ENCODE peak calls at places on chromosomes 4 and X, in eight cellular contexts. One of them, this sample, is unnamed.

GRCh38 chrX:71667328-71668247 is at the start of gene LOC101059915:
- DNase-seq in foreskin melanocyte: no peak
- DNase-seq in iris pigment epithelial cell: no peak
- DNase-seq in aorta: no peak
- DNase-seq in GDM1: no peak
- DNase-seq in EL: no peak
- DNase-seq in SJSA1: no peak
- DNase-seq in activated T-helper 1 cell treated with anti-CD3 and anti-CD28 coated beads, Interleukin-12 subunit alpha, Interleukin-12 subunit beta, Interleukin-2, Interleukin-4 antibody, amounts not matched to agents 30 ng/mL and 10 ng/mL and 1 ng/mL, durations not matched to agents 14 hours and 24 hours and 36 hours: no peak
- DNase-seq in this sample: no peak

GRCh38 chr4:54099959-54100606 is at the start of gene GSX2:
- DNase-seq in foreskin melanocyte: no peak
- DNase-seq in iris pigment epithelial cell: no peak
- DNase-seq in aorta: no peak
- DNase-seq in GDM1: no peak
- DNase-seq in EL: peak; percentile 40
- DNase-seq in SJSA1: peak; percentile 24
- DNase-seq in activated T-helper 1 cell treated with anti-CD3 and anti-CD28 coated beads, Interleukin-12 subunit alpha, Interleukin-12 subunit beta, Interleukin-2, Interleukin-4 antibody, amounts not matched to agents 30 ng/mL and 10 ng/mL and 1 ng/mL, durations not matched to agents 14 hours and 24 hours and 36 hours: no peak
- DNase-seq in this sample: no peak

GRCh38 chrX:154116514-154116913 is 19.0 kb upstream of the MECP2 start:
- DNase-seq in foreskin melanocyte: no peak
- DNase-seq in iris pigment epithelial cell: no peak
- DNase-seq in aorta: no peak
- DNase-seq in GDM1: no peak
- DNase-seq in EL: no peak
- DNase-seq in SJSA1: no peak
- DNase-seq in activated T-helper 1 cell treated with anti-CD3 and anti-CD28 coated beads, Interleukin-12 subunit alpha, Interleukin-12 subunit beta, Interleukin-2, Interleukin-4 antibody, amounts not matched to agents 30 ng/mL and 10 ng/mL and 1 ng/mL, durations not matched to agents 14 hours and 24 hours and 36 hours: no peak
- DNase-seq in this sample: no peak

GRCh38 chr4:14652522-14652921 is 349.8 kb upstream of the CPEB2 start:
- DNase-seq in foreskin melanocyte: no peak
- DNase-seq in iris pigment epithelial cell: no peak
- DNase-seq in aorta: no peak
- DNase-seq in GDM1: no peak
- DNase-seq in EL: no peak
- DNase-seq in SJSA1: no peak
- DNase-seq in activated T-helper 1 cell treated with anti-CD3 and anti-CD28 coated beads, Interleukin-12 subunit alpha, Interleukin-12 subunit beta, Interleukin-2, Interleukin-4 antibody, amounts not matched to agents 30 ng/mL and 10 ng/mL and 1 ng/mL, durations not matched to agents 14 hours and 24 hours and 36 hours: no peak
- DNase-seq in this sample: no peak

GRCh38 chr4:148926861-148927260 is 484.6 kb upstream of the NR3C2 start:
- DNase-seq in foreskin melanocyte: no peak
- DNase-seq in iris pigment epithelial cell: peak; percentile 5
- DNase-seq in aorta: peak; percentile 38
- DNase-seq in GDM1: no peak
- DNase-seq in EL: no peak
- DNase-seq in SJSA1: no peak
- DNase-seq in activated T-helper 1 cell treated with anti-CD3 and anti-CD28 coated beads, Interleukin-12 subunit alpha, Interleukin-12 subunit beta, Interleukin-2, Interleukin-4 antibody, amounts not matched to agents 30 ng/mL and 10 ng/mL and 1 ng/mL, durations not matched to agents 14 hours and 24 hours and 36 hours: no peak
- DNase-seq in this sample: peak; percentile 60

GRCh38 chr4:1495416-1496115 is 89.3 kb upstream of the NKX1-1 start:
- DNase-seq in foreskin melanocyte: no peak
- DNase-seq in iris pigment epithelial cell: no peak
- DNase-seq in aorta: no peak
- DNase-seq in GDM1: no peak
- DNase-seq in EL: no peak
- DNase-seq in SJSA1: no peak
- DNase-seq in activated T-helper 1 cell treated with anti-CD3 and anti-CD28 coated beads, Interleukin-12 subunit alpha, Interleukin-12 subunit beta, Interleukin-2, Interleukin-4 antibody, amounts not matched to agents 30 ng/mL and 10 ng/mL and 1 ng/mL, durations not matched to agents 14 hours and 24 hours and 36 hours: no peak
- DNase-seq in this sample: no peak

GRCh38 chr4:170014359-170015008 is 11.7 kb downstream of the MFAP3L start:
- DNase-seq in foreskin melanocyte: peak; percentile 95
- DNase-seq in iris pigment epithelial cell: no peak
- DNase-seq in aorta: no peak
- DNase-seq in GDM1: peak; percentile 0
- DNase-seq in EL: peak; percentile 18
- DNase-seq in SJSA1: no peak
- DNase-seq in activated T-helper 1 cell treated with anti-CD3 and anti-CD28 coated beads, Interleukin-12 subunit alpha, Interleukin-12 subunit beta, Interleukin-2, Interleukin-4 antibody, amounts not matched to agents 30 ng/mL and 10 ng/mL and 1 ng/mL, durations not matched to agents 14 hours and 24 hours and 36 hours: no peak
- DNase-seq in this sample: no peak

GRCh38 chr4:56733352-56733751 is 52.3 kb upstream of the HOPX start:
- DNase-seq in foreskin melanocyte: no peak
- DNase-seq in iris pigment epithelial cell: no peak
- DNase-seq in aorta: no peak
- DNase-seq in GDM1: no peak
- DNase-seq in EL: no peak
- DNase-seq in SJSA1: no peak
- DNase-seq in activated T-helper 1 cell treated with anti-CD3 and anti-CD28 coated beads, Interleukin-12 subunit alpha, Interleukin-12 subunit beta, Interleukin-2, Interleukin-4 antibody, amounts not matched to agents 30 ng/mL and 10 ng/mL and 1 ng/mL, durations not matched to agents 14 hours and 24 hours and 36 hours: no peak
- DNase-seq in this sample: peak; percentile 63

GRCh38 chr4:156496797-156497196 is 474.8 kb downstream of the PDGFC start:
- DNase-seq in foreskin melanocyte: no peak
- DNase-seq in iris pigment epithelial cell: no peak
- DNase-seq in aorta: no peak
- DNase-seq in GDM1: no peak
- DNase-seq in EL: peak; percentile 65
- DNase-seq in SJSA1: no peak
- DNase-seq in activated T-helper 1 cell treated with anti-CD3 and anti-CD28 coated beads, Interleukin-12 subunit alpha, Interleukin-12 subunit beta, Interleukin-2, Interleukin-4 antibody, amounts not matched to agents 30 ng/mL and 10 ng/mL and 1 ng/mL, durations not matched to agents 14 hours and 24 hours and 36 hours: no peak
- DNase-seq in this sample: no peak

GRCh38 chr4:96352051-96352517 is 512.2 kb downstream of the PDHA2 start:
- DNase-seq in foreskin melanocyte: peak; percentile 14
- DNase-seq in iris pigment epithelial cell: peak; percentile 14
- DNase-seq in aorta: no peak
- DNase-seq in GDM1: no peak
- DNase-seq in EL: no peak
- DNase-seq in SJSA1: no peak
- DNase-seq in activated T-helper 1 cell treated with anti-CD3 and anti-CD28 coated beads, Interleukin-12 subunit alpha, Interleukin-12 subunit beta, Interleukin-2, Interleukin-4 antibody, amounts not matched to agents 30 ng/mL and 10 ng/mL and 1 ng/mL, durations not matched to agents 14 hours and 24 hours and 36 hours: no peak
- DNase-seq in this sample: peak; percentile 40

GRCh38 chrX:115547448-115547847 is 13.5 kb upstream of the PLS3 start:
- DNase-seq in foreskin melanocyte: no peak
- DNase-seq in iris pigment epithelial cell: no peak
- DNase-seq in aorta: no peak
- DNase-seq in GDM1: no peak
- DNase-seq in EL: no peak
- DNase-seq in SJSA1: no peak
- DNase-seq in activated T-helper 1 cell treated with anti-CD3 and anti-CD28 coated beads, Interleukin-12 subunit alpha, Interleukin-12 subunit beta, Interleukin-2, Interleukin-4 antibody, amounts not matched to agents 30 ng/mL and 10 ng/mL and 1 ng/mL, durations not matched to agents 14 hours and 24 hours and 36 hours: no peak
- DNase-seq in this sample: no peak